ENCODE peak calls at places on chromosomes 13 and 19, in six cellular contexts. U is HepG2, O is NB4, S is A549, K is K562, A is endothelial cell of umbilical vein. V is an unnamed sample.

GRCh38 chr19:40724848-40725247 is 7.9 kb downstream of the ITPKC start:
- DNase-seq in A (no peak), K (no peak), S (no peak), O (no peak), U (no peak), V (no peak)

GRCh38 chr19:2087621-2088100 is 8.5 kb downstream of the MOB3A start:
- DNase-seq in S (no peak), O (peak), U (no peak), A (no peak), K (no peak), V (peak)

GRCh38 chr19:54154603-54155345 is 4.7 kb downstream of the LENG1 start:
- DNase-seq in A (no peak), O (no peak), S (no peak), K (no peak), U (no peak), V (no peak)

GRCh38 chr13:83065136-83065535 is 817.1 kb downstream of the SLITRK1 start:
- DNase-seq in K (no peak), S (no peak), U (no peak), A (no peak), O (no peak), V (no peak)

GRCh38 chr19:1273263-1274041 is 1.9 kb upstream of the FAM174C start:
- DNase-seq in O (no peak), K (no peak), S (no peak), U (no peak), A (no peak), V (no peak)

GRCh38 chr13:54210397-54211050 is 1181.9 kb downstream of the OLFM4 start:
- DNase-seq in A (no peak), S (no peak), U (no peak), O (no peak), K (no peak), V (no peak)

GRCh38 chr13:44734204-44734707 is 158.1 kb upstream of the TSC22D1 start:
- DNase-seq in O (no peak), A (no peak), S (no peak), U (no peak), K (no peak), V (no peak)

GRCh38 chr13:80033286-80033685 is 307.6 kb downstream of the SPRY2 start:
- DNase-seq in S (no peak), U (no peak), A (no peak), O (no peak), K (no peak), V (no peak)

GRCh38 chr19:51450730-51451307 is 7.4 kb downstream of the SIGLEC8 start:
- DNase-seq in K (no peak), A (no peak), O (no peak), U (no peak), S (no peak), V (no peak)

GRCh38 chr19:45597425-45598111 is 4.4 kb downstream of the GPR4 start:
- DNase-seq in K (no peak), S (no peak), A (no peak), U (no peak), O (no peak), V (no peak)

GRCh38 chr19:2221918-2222317 is 14.2 kb downstream of the PLEKHJ1 start:
- DNase-seq in A (no peak), O (no peak), K (no peak), S (no peak), U (no peak), V (no peak)

GRCh38 chr13:71866173-71867091 is 572 bp downstream of the DACH1 start:
- DNase-seq in S (no peak), O (peak), K (no peak), U (no peak), A (peak), V (no peak)

GRCh38 chr13:109779074-109779473 is 7.3 kb downstream of the IRS2 start:
- DNase-seq in S (no peak), U (no peak), K (no peak), O (peak), A (no peak), V (no peak)

GRCh38 chr19:50264483-50265186 is 61.2 kb downstream of the MYH14 start:
- DNase-seq in S (peak), O (no peak), K (peak), A (peak), U (peak), V (no peak)

GRCh38 chr13:51601601-51602348 is 17.5 kb downstream of the WDFY2 start:
- DNase-seq in K (no peak), U (no peak), S (no peak), O (peak), A (no peak), V (no peak)

GRCh38 chr19:44657211-44657921 is 13.7 kb downstream of the PVR start:
- DNase-seq in U (peak), S (peak), A (peak), K (peak), O (peak), V (no peak)

GRCh38 chr13:113535381-113535781 is 44.9 kb upstream of the DCUN1D2 start:
- DNase-seq in S (no peak), U (no peak), A (no peak), O (no peak), K (no peak), V (no peak)

GRCh38 chr13:97141564-97142005 is 80.5 kb upstream of the MBNL2 start:
- DNase-seq in U (peak), A (peak), O (peak), S (peak), K (peak), V (peak)

GRCh38 chr19:51546650-51547396 is 15.4 kb upstream of the SIGLEC6 start:
- DNase-seq in K (peak), A (peak), O (peak), U (no peak), S (no peak), V (no peak)

GRCh38 chr13:75829874-75830273 is 193.7 kb downstream of the LMO7 start:
- DNase-seq in A (no peak), K (no peak), U (no peak), S (no peak), O (no peak), V (no peak)

GRCh38 chr19:11457115-11457514 is 21.7 kb downstream of the PRKCSH start:
- DNase-seq in U (no peak), A (no peak), S (no peak), K (peak), O (no peak), V (no peak)

GRCh38 chr13:73060251-73061160 is 1.7 kb downstream of the KLF5 start:
- DNase-seq in U (no peak), A (peak), K (no peak), S (no peak), O (peak), V (no peak)

GRCh38 chr19:4878491-4878968 is 11.1 kb upstream of the PLIN3 start:
- DNase-seq in A (no peak), S (no peak), K (peak), O (no peak), U (no peak), V (no peak)

GRCh38 chr13:79582896-79583295 is 101.9 kb downstream of the NDFIP2 start:
- DNase-seq in U (no peak), S (no peak), K (no peak), O (no peak), A (no peak), V (no peak)

GRCh38 chr13:94972262-94972661 is 259.9 kb upstream of the SOX21 start:
- DNase-seq in O (no peak), S (no peak), A (no peak), U (no peak), K (no peak), V (no peak)

GRCh38 chr13:94968757-94969086 is 256.4 kb upstream of the SOX21 start:
- DNase-seq in A (no peak), U (no peak), O (no peak), S (no peak), K (no peak), V (no peak)

GRCh38 chr13:94966380-94966779 is 254.0 kb upstream of the SOX21 start:
- DNase-seq in K (no peak), S (no peak), U (no peak), A (no peak), O (no peak), V (no peak)

GRCh38 chr13:94967183-94968039 is 255.1 kb upstream of the SOX21 start:
- DNase-seq in A (peak), K (no peak), U (no peak), O (peak), S (peak), V (no peak)

GRCh38 chr13:94968040-94968756 is 255.9 kb upstream of the SOX21 start:
- DNase-seq in U (no peak), A (peak), O (no peak), K (no peak), S (peak), V (no peak)
- TF ChIP-seq MYC in U (no peak), A (no peak), O (no peak), K (no peak), S (no peak), V (no peak)

GRCh38 chr19:20154636-20155035 is 12.4 kb upstream of the ZNF486 start:
- DNase-seq in U (no peak), O (no peak), S (no peak), K (no peak), A (no peak), V (no peak)

GRCh38 chr19:20151617-20152145 is 15.3 kb upstream of the ZNF486 start:
- DNase-seq in A (no peak), O (no peak), K (no peak), S (no peak), U (no peak), V (no peak)

GRCh38 chr19:20153281-20153680 is 13.7 kb upstream of the ZNF486 start:
- DNase-seq in A (no peak), U (no peak), O (no peak), K (no peak), S (no peak), V (no peak)
- TF ChIP-seq MYC in A (no peak), U (no peak), O (no peak), K (no peak), S (no peak), V (no peak)

GRCh38 chr13:42337808-42338600 is 66.1 kb downstream of the AKAP11 start:
- DNase-seq in K (no peak), S (no peak), A (no peak), O (no peak), U (no peak), V (no peak)
- TF ChIP-seq MYC in K (no peak), S (no peak), A (no peak), O (no peak), U (no peak), V (no peak)

GRCh38 chr19:18414504-18415176 is 4.6 kb upstream of the SSBP4 start:
- DNase-seq in A (no peak), K (peak), S (peak), O (peak), U (no peak), V (no peak)
- TF ChIP-seq MYC in A (no peak), K (no peak), S (no peak), O (peak), U (no peak), V (no peak)

V was measured in GM12878.